ENCODE peak calls at places on chromosomes 13 and 19, in five cellular contexts. B, L, X, V and E are unnamed samples.

GRCh38 chr19:48393559-48394330 is at the start of gene GRIN2D:
- DNase-seq in X (peak), V (no peak), B (no peak), L (peak), E (peak)

GRCh38 chr13:61410669-61411297 is 4.9 kb downstream of the PCDH20 start:
- DNase-seq in V (no peak), X (peak), L (no peak), B (no peak), E (no peak)

GRCh38 chr19:19661675-19662251 is 1.7 kb downstream of the ATP13A1 start:
- DNase-seq in X (peak), B (no peak), V (peak), L (no peak), E (no peak)

GRCh38 chr19:40445945-40446784 is 2.0 kb upstream of the SERTAD3 start:
- DNase-seq in X (peak), L (no peak), V (no peak), B (no peak), E (no peak)

GRCh38 chr19:42378225-42378929 is 11.7 kb downstream of the CNFN start:
- DNase-seq in V (no peak), B (no peak), X (no peak), L (no peak), E (no peak)

GRCh38 chr19:44777715-44778347 is at the start of gene CBLC:
- DNase-seq in V (peak), X (peak), B (no peak), L (peak), E (peak)

GRCh38 chr13:107301724-107302374 is 733.9 kb upstream of the ARGLU1 start:
- DNase-seq in V (no peak), L (no peak), X (no peak), B (no peak), E (no peak)

GRCh38 chr19:39038098-39038497 is 5.7 kb upstream of the FBXO27 start:
- DNase-seq in B (no peak), L (peak), X (peak), V (no peak), E (peak)

GRCh38 chr19:6260912-6261636 is 18.7 kb downstream of the MLLT1 start:
- DNase-seq in B (no peak), L (no peak), X (peak), V (peak), E (peak)

GRCh38 chr13:112785419-112785856 is 95.6 kb downstream of the ATP11A start:
- DNase-seq in L (no peak), V (peak), B (no peak), X (no peak), E (no peak)

GRCh38 chr19:2627855-2628254 is 74.6 kb downstream of the GNG7 start:
- DNase-seq in X (no peak), V (no peak), B (no peak), L (no peak), E (no peak)

GRCh38 chr19:33376423-33376822 is 2.9 kb downstream of the CEBPG start:
- DNase-seq in V (peak), B (peak), L (peak), X (no peak), E (no peak)

GRCh38 chr19:10430505-10431253 is 10.3 kb downstream of the PDE4A start:
- DNase-seq in L (no peak), B (peak), V (no peak), X (peak), E (no peak)

DNA sequence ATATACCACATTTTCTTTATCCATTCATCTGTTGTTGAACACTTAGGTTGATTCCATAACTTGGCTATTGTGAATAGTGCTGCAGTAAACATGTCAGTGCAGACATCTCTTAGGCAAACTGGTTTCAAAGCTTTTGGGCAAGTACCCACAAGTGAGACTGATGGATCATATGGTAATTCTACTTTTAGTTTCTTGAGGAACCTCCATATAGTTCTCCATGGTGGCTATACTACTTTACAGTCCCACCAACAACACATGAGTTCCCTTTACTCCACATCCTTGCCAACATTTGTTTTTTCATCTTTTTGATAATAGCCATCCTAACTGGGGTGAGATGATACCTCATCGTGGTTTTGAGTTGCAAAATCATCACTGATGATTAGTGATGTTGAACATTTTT is 8.5 kb downstream of the CYSLTR2 start:
- DNase-seq in L (no peak), V (no peak), X (no peak), B (no peak), E (no peak)
- TF ChIP-seq CTCF in L (no peak), V (no peak), X (no peak), B (no peak), E (no peak)

DNA sequence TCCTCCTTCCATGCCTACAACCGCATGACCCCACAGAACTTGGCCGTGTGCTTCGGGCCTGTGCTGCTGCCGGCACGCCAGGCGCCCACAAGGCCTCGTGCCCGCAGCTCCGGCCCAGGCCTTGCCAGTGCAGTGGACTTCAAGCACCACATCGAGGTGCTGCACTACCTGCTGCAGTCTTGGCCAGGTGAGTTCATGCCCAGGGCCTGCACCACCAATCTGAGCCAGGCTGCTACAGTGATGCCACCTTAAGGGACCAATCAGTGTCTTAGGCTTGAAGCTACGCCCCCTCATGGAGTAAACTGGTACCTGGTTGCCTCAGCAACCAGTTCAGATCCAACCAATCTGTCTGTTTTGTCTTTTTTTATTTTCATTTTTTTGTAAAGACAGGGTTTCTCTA is 5.2 kb downstream of the SYDE1 start:
- DNase-seq in B (no peak), L (no peak), X (peak), V (no peak), E (no peak)
- TF ChIP-seq CTCF in B (no peak), L (no peak), X (no peak), V (no peak), E (no peak)

DNA sequence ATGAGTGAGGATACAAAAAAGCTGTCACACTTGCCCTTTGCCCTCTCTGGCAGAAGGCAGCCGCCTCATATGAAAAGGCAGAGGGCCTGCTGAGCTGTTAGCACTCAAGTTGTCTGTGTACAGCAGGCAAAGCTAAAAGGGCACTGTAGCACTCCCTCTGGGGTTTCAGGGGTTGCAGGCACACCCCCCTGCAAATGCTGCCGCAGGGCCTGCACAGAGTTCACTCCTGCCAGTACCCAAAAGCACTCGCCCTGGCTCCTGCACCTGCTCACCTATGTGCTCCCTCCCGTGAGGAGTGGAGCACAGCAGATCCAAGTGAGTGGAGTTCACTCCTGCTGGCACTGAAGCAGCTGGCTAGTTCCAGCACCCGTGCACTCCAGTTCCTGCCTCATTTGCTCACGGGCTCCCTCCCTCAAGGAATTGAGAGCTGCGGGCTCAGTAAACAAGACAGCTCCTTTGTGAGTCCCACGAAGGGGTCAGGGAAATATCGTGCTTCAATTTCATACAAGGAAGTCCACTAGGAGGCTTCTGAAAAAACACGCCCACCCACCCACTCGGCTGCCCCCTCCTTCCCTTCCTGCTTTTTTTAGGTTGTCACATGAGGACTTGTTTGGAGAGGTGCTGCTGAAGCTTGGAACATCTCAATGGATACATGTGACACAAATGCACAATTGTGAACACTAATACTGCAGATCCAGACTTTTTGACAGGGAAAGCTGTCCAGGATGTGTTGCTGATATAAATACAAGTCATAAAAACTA is 9.9 kb upstream of the RCBTB2 start:
- DNase-seq in L (peak), B (peak), V (peak), X (no peak), E (peak)
- TF ChIP-seq CTCF in L (no peak), B (peak), V (no peak), X (no peak), E (no peak)

DNA sequence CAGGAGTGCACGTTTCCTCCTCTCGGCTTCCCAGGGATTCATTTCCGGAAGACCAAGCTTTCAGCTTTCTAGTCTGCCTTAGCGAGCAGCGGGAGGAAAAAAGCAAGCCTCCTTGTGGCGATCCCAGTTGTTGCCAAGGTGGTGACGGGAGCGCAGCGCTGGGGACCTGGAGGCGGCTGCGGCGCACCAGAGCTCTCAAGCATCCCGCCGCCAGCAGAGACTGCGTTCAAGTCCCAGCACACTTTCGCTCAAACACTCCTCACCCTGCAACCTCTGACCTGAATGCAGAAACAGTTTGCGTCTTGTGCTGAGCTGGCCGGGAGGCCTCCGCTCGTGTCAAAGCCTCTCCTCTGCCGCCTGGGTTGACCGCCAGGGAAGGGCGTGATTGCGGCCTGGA is 4.9 kb downstream of the GSX1 start:
- DNase-seq in B (no peak), L (no peak), X (no peak), V (no peak), E (peak)
- TF ChIP-seq CTCF in B (no peak), L (no peak), X (no peak), V (no peak), E (peak)

GRCh38 chr13:27973956-27974662 is 5.0 kb upstream of the CDX2 start:
- DNase-seq in B (no peak), V (no peak), L (no peak), X (no peak), E (no peak)

GRCh38 chr13:27973291-27973690 is 4.2 kb upstream of the CDX2 start:
- DNase-seq in X (no peak), L (no peak), B (no peak), V (no peak), E (no peak)

GRCh38 chr13:27971236-27971645 is 2.1 kb upstream of the CDX2 start:
- DNase-seq in B (no peak), V (no peak), L (peak), X (no peak), E (peak)

GRCh38 chr13:27971776-27972618 is 2.9 kb upstream of the CDX2 start:
- DNase-seq in X (no peak), L (peak), V (no peak), B (no peak), E (no peak)

DNA sequence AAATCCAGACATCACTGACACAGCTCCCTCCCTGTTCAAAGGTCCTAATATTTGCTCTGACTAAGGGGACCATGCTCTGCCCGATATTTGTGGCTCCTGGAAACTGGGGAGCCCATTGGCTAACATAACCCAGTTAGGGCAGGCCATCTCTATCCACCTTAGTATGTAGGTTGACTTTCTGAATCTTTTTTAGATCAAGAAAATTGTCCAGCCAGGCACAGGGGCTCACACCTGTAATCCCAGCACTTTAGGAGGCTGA is 3.4 kb upstream of the CDX2 start:
- DNase-seq in B (no peak), V (no peak), L (no peak), X (no peak), E (no peak)
- TF ChIP-seq CTCF in B (no peak), V (no peak), L (no peak), X (no peak), E (no peak)

DNA sequence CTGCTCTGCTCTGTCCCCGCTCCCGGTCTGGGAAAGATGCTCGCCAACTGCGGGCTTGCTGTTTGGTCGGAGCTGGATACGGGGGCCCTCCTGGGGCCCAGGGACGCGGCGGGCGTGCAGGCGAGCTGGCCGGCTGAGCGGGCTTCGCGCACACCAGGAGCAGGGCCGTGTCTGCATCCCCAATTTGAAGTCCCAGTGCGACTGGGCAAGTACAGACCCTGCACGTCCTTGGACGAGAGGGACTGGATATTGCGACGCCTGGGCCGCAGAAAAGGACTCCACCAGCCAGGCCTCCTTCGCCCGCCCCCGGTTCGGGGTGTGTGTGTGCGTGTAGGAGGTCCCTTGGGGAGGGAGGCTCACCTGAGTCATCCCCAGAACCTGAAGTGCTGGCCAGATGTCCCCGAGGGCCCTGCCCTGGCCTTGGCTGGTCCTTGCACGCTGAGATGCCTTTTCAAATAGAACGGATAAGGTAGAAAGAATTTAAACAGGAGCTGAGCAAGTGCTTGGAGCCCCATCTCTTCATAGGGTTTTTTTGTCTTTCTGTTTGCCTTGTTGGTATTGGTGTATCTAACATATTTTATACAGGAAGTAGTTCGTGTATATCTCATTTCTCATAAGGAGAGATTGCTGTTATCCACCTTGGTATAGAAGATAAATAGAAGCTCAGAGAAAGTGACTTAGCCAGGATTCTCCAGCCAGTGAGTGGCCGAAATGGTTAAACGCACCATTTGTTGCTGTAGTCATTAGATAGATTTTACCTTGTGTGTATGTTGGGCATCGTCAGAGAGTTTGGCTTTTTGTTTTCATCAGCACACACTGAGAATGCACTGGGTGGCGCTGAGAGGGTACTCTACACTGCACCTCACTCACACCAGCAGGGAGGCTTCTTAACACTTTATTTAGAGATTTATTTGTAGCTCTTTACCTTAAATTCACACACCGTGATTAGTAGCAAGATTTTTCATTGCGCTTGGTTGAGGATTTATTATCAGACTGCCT is 1.1 kb downstream of the NAXD start:
- DNase-seq in X (peak), V (peak), B (no peak), L (peak), E (no peak)
- TF ChIP-seq CTCF in X (peak), V (peak), B (no peak), L (peak), E (no peak)

GRCh38 chr19:18477974-18478373 is 40.0 kb upstream of the ISYNA1 start:
- DNase-seq in X (no peak), L (no peak), V (no peak), B (no peak), E (no peak)

GRCh38 chr19:18475762-18476331 is 37.9 kb upstream of the ISYNA1 start:
- DNase-seq in X (no peak), L (no peak), V (no peak), B (no peak), E (no peak)

GRCh38 chr19:18478545-18479311 is 40.8 kb upstream of the ISYNA1 start:
- DNase-seq in V (peak), L (no peak), X (peak), B (peak), E (peak)

GRCh38 chr19:18476507-18477041 is 38.6 kb upstream of the ISYNA1 start:
- DNase-seq in V (no peak), B (no peak), L (no peak), X (no peak), E (no peak)

DNA sequence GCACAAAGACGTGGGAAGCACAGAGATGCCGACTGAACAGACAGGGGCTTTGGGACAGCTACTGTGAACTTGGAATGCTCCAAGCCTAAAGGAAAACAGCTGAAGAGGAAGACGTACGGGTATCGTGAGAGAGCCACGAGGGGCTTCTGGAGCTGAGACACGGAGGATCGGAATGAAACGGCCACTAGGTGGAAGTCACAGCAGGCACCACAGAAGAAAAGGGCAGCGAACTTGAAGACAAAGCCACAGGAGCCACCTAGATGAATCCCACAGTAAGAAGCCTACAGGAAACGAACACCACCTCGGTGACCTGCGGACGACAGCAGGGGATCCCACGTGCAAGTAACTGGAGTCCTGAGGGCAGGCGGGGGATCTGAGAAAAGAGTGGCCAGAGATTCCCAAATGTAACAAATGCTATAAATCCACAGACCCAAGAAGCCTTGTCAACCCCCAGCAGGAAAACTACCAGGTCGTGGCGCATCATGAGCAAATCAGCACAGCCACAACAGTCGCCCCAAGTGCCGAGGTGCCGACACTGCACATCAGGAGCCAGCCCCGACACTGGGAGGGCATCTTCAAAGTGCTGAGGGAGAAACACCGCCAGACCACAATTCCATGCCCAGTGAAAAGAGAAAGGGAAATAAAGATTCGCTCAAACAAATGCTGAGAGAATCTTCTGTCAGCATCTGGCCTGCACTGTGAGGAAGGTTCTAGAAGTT is 39.3 kb upstream of the ISYNA1 start:
- DNase-seq in L (no peak), B (no peak), X (peak), V (no peak), E (no peak)
- TF ChIP-seq CTCF in L (peak), B (no peak), X (peak), V (no peak), E (no peak)

GRCh38 chr19:28324275-28325060 is 888.5 kb downstream of the UQCRFS1 start:
- DNase-seq in B (no peak), X (no peak), L (no peak), V (no peak), E (no peak)
- TF ChIP-seq CTCF in B (no peak), X (no peak), L (no peak), V (no peak), E (no peak)